ENCODE peak calls at places on chromosomes 5 and 9, in eight cellular contexts. W is GM12865, A is sigmoid colon, I is HL-60, P is RWPE1, E is foreskin fibroblast, B is tibial artery, H is GM10248. T is an unnamed sample.

GRCh38 chr9:134175808-134176598 is 11.6 kb upstream of the RNU6ATAC start:
- DNase-seq in W (no peak), A (no peak), I (no peak), P (no peak), E (no peak), B (no peak), H (no peak), T (no peak)

GRCh38 chr5:132557425-132557805 is 638 bp downstream of the RAD50 start:
- DNase-seq in W (peak), A (peak), I (peak), P (peak), E (peak), B (no peak), H (peak), T (peak)

GRCh38 chr5:159660401-159660800 is 255.9 kb upstream of the ADRA1B start:
- DNase-seq in W (no peak), A (no peak), I (no peak), P (peak), E (peak), B (no peak), H (no peak), T (peak)

GRCh38 chr5:97666767-97667166 is 483.7 kb upstream of the RIOK2 start:
- DNase-seq in W (no peak), A (no peak), I (no peak), P (no peak), E (peak), B (no peak), H (no peak), T (no peak)

GRCh38 chr5:139486201-139486600 is 3.6 kb upstream of the STING1 start:
- DNase-seq in W (no peak), A (no peak), I (no peak), P (no peak), E (no peak), B (no peak), H (no peak), T (no peak)

GRCh38 chr5:126780165-126780827 is 3.4 kb downstream of the LMNB1 start:
- DNase-seq in W (peak), A (no peak), I (no peak), P (peak), E (peak), B (no peak), H (peak), T (peak)

GRCh38 chr5:57082441-57083067 is 91.3 kb upstream of the GPBP1 start:
- DNase-seq in W (no peak), A (no peak), I (no peak), P (peak), E (peak), B (no peak), H (no peak), T (peak)

GRCh38 chr9:1216532-1216931 is 166.4 kb downstream of the DMRT2 start:
- DNase-seq in W (no peak), A (no peak), I (no peak), P (no peak), E (peak), B (no peak), H (no peak), T (no peak)

GRCh38 chr9:18864516-18864915 is 168.5 kb downstream of the SAXO1 start:
- DNase-seq in W (no peak), A (no peak), I (no peak), P (no peak), E (peak), B (no peak), H (no peak), T (no peak)

GRCh38 chr9:17484906-17485305 is 94.0 kb upstream of the SH3GL2 start:
- DNase-seq in W (no peak), A (no peak), I (no peak), P (no peak), E (no peak), B (no peak), H (no peak), T (no peak)

GRCh38 chr9:94859891-94860290 is 133.4 kb downstream of the AOPEP start:
- DNase-seq in W (no peak), A (no peak), I (no peak), P (no peak), E (no peak), B (no peak), H (no peak), T (no peak)

GRCh38 chr9:97852399-97853055 is 499 bp upstream of the FOXE1 start:
- DNase-seq in W (no peak), A (no peak), I (no peak), P (no peak), E (no peak), B (peak), H (no peak), T (no peak)

GRCh38 chr5:120624021-120624563 is 160.0 kb downstream of the PRR16 start:
- DNase-seq in W (no peak), A (no peak), I (no peak), P (no peak), E (peak), B (no peak), H (no peak), T (no peak)

GRCh38 chr5:38879091-38879460 is 33.3 kb downstream of the OSMR start:
- DNase-seq in W (peak), A (no peak), I (no peak), P (no peak), E (no peak), B (no peak), H (no peak), T (no peak)

GRCh38 chr5:57447656-57448055 is 35.0 kb downstream of the ACTBL2 start:
- DNase-seq in W (no peak), A (no peak), I (no peak), P (no peak), E (peak), B (no peak), H (no peak), T (no peak)

GRCh38 chr5:38060354-38060753 is 198.0 kb upstream of the EGFLAM start:
- DNase-seq in W (no peak), A (no peak), I (no peak), P (peak), E (peak), B (no peak), H (no peak), T (peak)

GRCh38 chr9:99172129-99173091 is 49.3 kb downstream of the ALG2 start:
- DNase-seq in W (no peak), A (no peak), I (no peak), P (no peak), E (no peak), B (no peak), H (no peak), T (no peak)

GRCh38 chr5:64666058-64666457 is 24.2 kb upstream of the SHISAL2B start:
- DNase-seq in W (no peak), A (no peak), I (no peak), P (peak), E (peak), B (no peak), H (no peak), T (peak)

GRCh38 chr9:26324787-26325186 is 567.8 kb downstream of the CAAP1 start:
- DNase-seq in W (no peak), A (no peak), I (no peak), P (no peak), E (no peak), B (no peak), H (no peak), T (no peak)

GRCh38 chr9:26321935-26322334 is 570.7 kb downstream of the CAAP1 start:
- DNase-seq in W (no peak), A (no peak), I (no peak), P (no peak), E (no peak), B (no peak), H (no peak), T (no peak)

GRCh38 chr9:26331223-26331622 is 561.4 kb downstream of the CAAP1 start:
- DNase-seq in W (no peak), A (no peak), I (no peak), P (no peak), E (no peak), B (no peak), H (no peak), T (no peak)

GRCh38 chr9:26329974-26330373 is 562.6 kb downstream of the CAAP1 start:
- DNase-seq in W (no peak), A (no peak), I (no peak), P (no peak), E (no peak), B (no peak), H (no peak), T (no peak)

GRCh38 chr9:26326473-26327044 is 566.0 kb downstream of the CAAP1 start:
- DNase-seq in W (peak), A (no peak), I (peak), P (peak), E (peak), B (no peak), H (peak), T (peak)
- TF ChIP-seq CTCF in W (peak), A (peak), I (peak), P (peak), E (peak), B (peak), H (peak), T (peak)

GRCh38 chr5:168356592-168356991 is 65.1 kb downstream of the WWC1 start:
- DNase-seq in W (no peak), A (peak), I (no peak), P (no peak), E (no peak), B (peak), H (no peak), T (no peak)
- TF ChIP-seq CTCF in W (no peak), A (no peak), I (no peak), P (no peak), E (no peak), B (no peak), H (no peak), T (no peak)

GRCh38 chr9:120875643-120875953 is 1.4 kb downstream of the PHF19 start:
- DNase-seq in W (no peak), A (no peak), I (no peak), P (no peak), E (no peak), B (no peak), H (no peak), T (no peak)

GRCh38 chr9:120875954-120876841 is 790 bp downstream of the PHF19 start:
- DNase-seq in W (peak), A (peak), I (peak), P (peak), E (peak), B (peak), H (peak), T (peak)

GRCh38 chr9:120876842-120877240 is at the start of gene PHF19:
- DNase-seq in W (no peak), A (no peak), I (no peak), P (peak), E (peak), B (peak), H (peak), T (peak)

GRCh38 chr9:120878188-120879130 is 1.5 kb upstream of the PHF19 start:
- DNase-seq in W (peak), A (no peak), I (no peak), P (no peak), E (no peak), B (no peak), H (no peak), T (no peak)

GRCh38 chr9:120877276-120878034 is 467 bp upstream of the PHF19 start:
- DNase-seq in W (peak), A (peak), I (peak), P (peak), E (peak), B (peak), H (peak), T (peak)
- TF ChIP-seq CTCF in W (peak), A (no peak), I (no peak), P (peak), E (peak), B (peak), H (peak), T (no peak)

DNA sequence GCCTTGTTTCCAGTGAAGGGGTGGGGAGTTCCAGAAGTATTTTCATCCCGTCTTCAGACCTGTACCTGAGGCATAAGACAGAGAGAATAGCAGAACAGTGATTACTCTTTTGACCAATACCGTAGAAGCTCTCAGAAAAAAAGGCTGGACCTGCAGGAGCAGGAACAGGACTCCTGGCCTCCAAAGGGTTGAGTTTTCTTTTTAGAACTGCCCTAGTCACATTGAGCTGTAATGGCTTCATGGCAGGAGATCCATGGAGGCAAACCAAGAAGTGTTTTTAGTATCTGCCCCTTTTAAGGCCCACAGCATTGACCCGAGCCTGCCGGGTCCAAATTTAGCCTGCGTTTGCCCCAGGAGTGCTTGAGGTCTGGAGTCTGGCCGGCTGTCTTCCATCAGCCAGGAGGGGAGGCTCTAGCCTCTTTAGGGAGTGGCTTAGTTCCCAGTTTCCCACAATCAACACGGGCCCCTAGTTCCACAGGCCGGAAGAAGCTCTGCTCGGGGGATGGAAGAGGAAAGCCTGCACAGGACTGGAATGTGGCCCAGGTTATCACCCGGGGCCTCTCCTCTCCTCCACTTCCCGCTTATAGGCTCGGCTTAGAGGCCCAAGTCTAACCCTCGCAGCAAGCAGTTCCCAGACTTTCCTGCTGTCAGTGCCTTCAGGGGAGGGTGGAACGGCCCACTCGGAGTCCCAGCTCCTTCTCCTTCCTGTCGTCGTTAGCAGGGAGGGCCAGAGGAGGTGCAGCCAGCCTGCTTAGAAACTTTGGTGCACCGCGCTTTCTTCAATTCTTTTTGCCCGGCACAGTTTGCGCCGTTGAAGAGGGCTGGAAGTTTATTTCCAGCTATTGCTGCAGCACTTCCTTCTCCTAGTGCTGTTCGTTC is 80.7 kb downstream of the C9orf152 start:
- DNase-seq in W (no peak), A (peak), I (no peak), P (no peak), E (no peak), B (peak), H (no peak), T (no peak)
- TF ChIP-seq CTCF in W (no peak), A (no peak), I (no peak), P (no peak), E (no peak), B (no peak), H (no peak), T (no peak)

GRCh38 chr9:7363777-7364477 is 435.7 kb downstream of the DMAC1 start:
- DNase-seq in W (no peak), A (no peak), I (no peak), P (no peak), E (no peak), B (no peak), H (no peak), T (no peak)

GRCh38 chr9:7354704-7355103 is 444.9 kb downstream of the DMAC1 start:
- DNase-seq in W (no peak), A (no peak), I (no peak), P (no peak), E (no peak), B (no peak), H (no peak), T (no peak)

GRCh38 chr9:7360513-7360912 is 439.1 kb downstream of the DMAC1 start:
- DNase-seq in W (no peak), A (no peak), I (no peak), P (no peak), E (no peak), B (no peak), H (no peak), T (peak)

DNA sequence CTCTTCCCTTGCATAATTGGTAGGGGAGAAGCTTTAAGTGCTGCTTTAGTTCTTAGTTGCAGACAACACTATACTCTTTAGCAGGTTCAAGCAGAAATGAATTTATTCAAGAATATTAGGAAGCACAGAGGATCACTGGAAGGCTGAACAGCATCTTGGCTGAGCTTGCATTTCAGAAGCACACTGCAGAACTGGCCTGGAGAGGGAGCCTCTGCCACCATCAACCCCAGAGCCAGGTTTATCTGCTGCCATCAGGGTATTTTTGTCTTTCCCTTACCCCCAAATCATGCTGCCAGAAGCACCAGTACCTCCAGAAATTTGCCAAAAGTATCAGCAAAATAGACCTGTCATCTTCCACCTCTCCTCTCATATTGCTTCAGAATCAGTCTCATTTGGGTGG is 440.7 kb downstream of the DMAC1 start:
- DNase-seq in W (no peak), A (no peak), I (no peak), P (no peak), E (peak), B (no peak), H (no peak), T (no peak)
- TF ChIP-seq CTCF in W (no peak), A (no peak), I (no peak), P (no peak), E (peak), B (no peak), H (no peak), T (no peak)

DNA sequence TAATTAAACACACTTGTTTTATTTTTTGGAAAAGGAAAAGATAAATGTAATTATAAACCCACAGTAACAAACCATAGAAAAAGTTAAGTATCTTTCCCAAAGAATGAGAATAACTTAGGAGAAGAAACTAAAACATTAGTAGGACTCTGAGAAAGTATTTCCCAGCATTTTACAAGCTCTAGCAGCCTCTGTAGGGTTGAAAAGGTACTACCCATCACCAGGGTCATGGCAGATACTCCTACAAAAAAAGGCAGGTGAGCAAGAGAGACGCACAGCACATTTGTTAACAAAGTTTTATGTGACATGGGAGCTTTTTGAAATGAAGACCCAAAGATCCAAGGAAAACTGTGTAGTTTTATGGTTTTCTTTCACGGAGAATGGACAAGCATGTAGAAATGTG is 77.7 kb upstream of the FAM169A start:
- DNase-seq in W (no peak), A (no peak), I (no peak), P (no peak), E (no peak), B (no peak), H (no peak), T (no peak)
- TF ChIP-seq CTCF in W (peak), A (no peak), I (no peak), P (peak), E (no peak), B (no peak), H (no peak), T (no peak)

GRCh38 chr5:154756871-154757646 is 1.9 kb downstream of the LARP1 start:
- DNase-seq in W (peak), A (peak), I (no peak), P (peak), E (peak), B (peak), H (peak), T (peak)

GRCh38 chr5:154753792-154754191 is 1.4 kb upstream of the LARP1 start:
- DNase-seq in W (no peak), A (peak), I (no peak), P (peak), E (peak), B (peak), H (no peak), T (peak)

GRCh38 chr5:154755361-154756202 is at the start of gene LARP1:
- DNase-seq in W (peak), A (peak), I (peak), P (peak), E (peak), B (peak), H (peak), T (peak)

GRCh38 chr5:154756203-154756870 is 1.2 kb downstream of the LARP1 start:
- DNase-seq in W (peak), A (peak), I (no peak), P (peak), E (peak), B (peak), H (peak), T (peak)

GRCh38 chr5:154754460-154755360 is 467 bp upstream of the LARP1 start:
- DNase-seq in W (peak), A (peak), I (peak), P (peak), E (peak), B (peak), H (peak), T (peak)
- TF ChIP-seq CTCF in W (peak), A (no peak), I (no peak), P (peak), E (peak), B (peak), H (peak), T (peak)